ENCODE peak calls at places on chromosome 19, in nine cellular contexts. One of them, this sample, is unnamed.

GRCh38 chr19:38228491-38229439 is 4.7 kb upstream of the DPF1 start:
- DNase-seq in ascending aorta: no peak
- DNase-seq in neural crest cell: peak; percentile 64
- DNase-seq in activated T-cell treated with anti-CD3 and anti-CD28 coated beads, Interleukin-2, amount 50 U/mL, for 72 hours: no peak
- DNase-seq in effector CD4-positive, alpha-beta T cell: no peak
- DNase-seq in activated B cell treated with CpG ODN at 0.5 μM for 24 hours: no peak
- DNase-seq in GM03348: peak; percentile 40
- DNase-seq in CD8-positive, alpha-beta T cell: no peak
- DNase-seq in NK-92 treated with Interleukin-12 subunit alpha and Interleukin-12 subunit beta, amount 100 ng/mL, for 24 hours: no peak
- DNase-seq in this sample: no peak

GRCh38 chr19:54253331-54254194 is 3.5 kb downstream of the LILRB5 start:
- DNase-seq in GM03348: peak; percentile 9
- DNase-seq in activated T-cell treated with anti-CD3 and anti-CD28 coated beads, Interleukin-2, amount 50 U/mL, for 72 hours: no peak
- DNase-seq in effector CD4-positive, alpha-beta T cell: no peak
- DNase-seq in ascending aorta: no peak
- DNase-seq in NK-92 treated with Interleukin-12 subunit alpha and Interleukin-12 subunit beta, amount 100 ng/mL, for 24 hours: no peak
- DNase-seq in activated B cell treated with CpG ODN at 0.5 μM for 24 hours: no peak
- DNase-seq in CD8-positive, alpha-beta T cell: no peak
- DNase-seq in neural crest cell: no peak
- DNase-seq in this sample: no peak

GRCh38 chr19:40689339-40690049 is 957 bp downstream of the NUMBL start:
- DNase-seq in NK-92 treated with Interleukin-12 subunit alpha and Interleukin-12 subunit beta, amount 100 ng/mL, for 24 hours: no peak
- DNase-seq in neural crest cell: no peak
- DNase-seq in GM03348: peak; percentile 47
- DNase-seq in ascending aorta: no peak
- DNase-seq in activated T-cell treated with anti-CD3 and anti-CD28 coated beads, Interleukin-2, amount 50 U/mL, for 72 hours: no peak
- DNase-seq in effector CD4-positive, alpha-beta T cell: no peak
- DNase-seq in CD8-positive, alpha-beta T cell: no peak
- DNase-seq in activated B cell treated with CpG ODN at 0.5 μM for 24 hours: peak; percentile 39
- DNase-seq in this sample: no peak

GRCh38 chr19:30353394-30353793 is 18.8 kb upstream of the ZNF536 start:
- DNase-seq in activated B cell treated with CpG ODN at 0.5 μM for 24 hours: no peak
- DNase-seq in CD8-positive, alpha-beta T cell: no peak
- DNase-seq in GM03348: no peak
- DNase-seq in effector CD4-positive, alpha-beta T cell: no peak
- DNase-seq in activated T-cell treated with anti-CD3 and anti-CD28 coated beads, Interleukin-2, amount 50 U/mL, for 72 hours: no peak
- DNase-seq in NK-92 treated with Interleukin-12 subunit alpha and Interleukin-12 subunit beta, amount 100 ng/mL, for 24 hours: no peak
- DNase-seq in neural crest cell: no peak
- DNase-seq in ascending aorta: no peak
- DNase-seq in this sample: peak; percentile 28

GRCh38 chr19:17598953-17599352 is 43.5 kb downstream of the COLGALT1 start:
- DNase-seq in CD8-positive, alpha-beta T cell: no peak
- DNase-seq in neural crest cell: no peak
- DNase-seq in NK-92 treated with Interleukin-12 subunit alpha and Interleukin-12 subunit beta, amount 100 ng/mL, for 24 hours: no peak
- DNase-seq in ascending aorta: no peak
- DNase-seq in activated B cell treated with CpG ODN at 0.5 μM for 24 hours: no peak
- DNase-seq in activated T-cell treated with anti-CD3 and anti-CD28 coated beads, Interleukin-2, amount 50 U/mL, for 72 hours: no peak
- DNase-seq in effector CD4-positive, alpha-beta T cell: no peak
- DNase-seq in GM03348: no peak
- DNase-seq in this sample: no peak

GRCh38 chr19:3479819-3480215 is 508 bp downstream of the SMIM24 start:
- DNase-seq in CD8-positive, alpha-beta T cell: no peak
- DNase-seq in activated B cell treated with CpG ODN at 0.5 μM for 24 hours: no peak
- DNase-seq in NK-92 treated with Interleukin-12 subunit alpha and Interleukin-12 subunit beta, amount 100 ng/mL, for 24 hours: peak; percentile 14
- DNase-seq in ascending aorta: no peak
- DNase-seq in GM03348: no peak
- DNase-seq in effector CD4-positive, alpha-beta T cell: peak; percentile 23
- DNase-seq in activated T-cell treated with anti-CD3 and anti-CD28 coated beads, Interleukin-2, amount 50 U/mL, for 72 hours: peak; percentile 48
- DNase-seq in neural crest cell: no peak
- DNase-seq in this sample: no peak

GRCh38 chr19:42420055-42420544 is 7.1 kb downstream of the LIPE start:
- DNase-seq in activated T-cell treated with anti-CD3 and anti-CD28 coated beads, Interleukin-2, amount 50 U/mL, for 72 hours: peak; percentile 85
- DNase-seq in GM03348: peak; percentile 59
- DNase-seq in NK-92 treated with Interleukin-12 subunit alpha and Interleukin-12 subunit beta, amount 100 ng/mL, for 24 hours: peak; percentile 59
- DNase-seq in activated B cell treated with CpG ODN at 0.5 μM for 24 hours: peak; percentile 61
- DNase-seq in CD8-positive, alpha-beta T cell: peak; percentile 65
- DNase-seq in ascending aorta: no peak
- DNase-seq in effector CD4-positive, alpha-beta T cell: peak; percentile 74
- DNase-seq in neural crest cell: no peak
- DNase-seq in this sample: no peak

GRCh38 chr19:44765949-44766335 is 11.7 kb upstream of the CBLC start:
- DNase-seq in neural crest cell: no peak
- DNase-seq in activated T-cell treated with anti-CD3 and anti-CD28 coated beads, Interleukin-2, amount 50 U/mL, for 72 hours: no peak
- DNase-seq in ascending aorta: no peak
- DNase-seq in CD8-positive, alpha-beta T cell: no peak
- DNase-seq in activated B cell treated with CpG ODN at 0.5 μM for 24 hours: no peak
- DNase-seq in effector CD4-positive, alpha-beta T cell: no peak
- DNase-seq in GM03348: no peak
- DNase-seq in NK-92 treated with Interleukin-12 subunit alpha and Interleukin-12 subunit beta, amount 100 ng/mL, for 24 hours: no peak
- DNase-seq in this sample: no peak

GRCh38 chr19:18815673-18816072 is 16.1 kb upstream of the UPF1 start:
- DNase-seq in neural crest cell: no peak
- DNase-seq in GM03348: no peak
- DNase-seq in NK-92 treated with Interleukin-12 subunit alpha and Interleukin-12 subunit beta, amount 100 ng/mL, for 24 hours: no peak
- DNase-seq in effector CD4-positive, alpha-beta T cell: no peak
- DNase-seq in CD8-positive, alpha-beta T cell: no peak
- DNase-seq in activated T-cell treated with anti-CD3 and anti-CD28 coated beads, Interleukin-2, amount 50 U/mL, for 72 hours: no peak
- DNase-seq in activated B cell treated with CpG ODN at 0.5 μM for 24 hours: no peak
- DNase-seq in ascending aorta: no peak
- DNase-seq in this sample: no peak

GRCh38 chr19:19823916-19824315 is 2.4 kb upstream of the ZNF506 start:
- DNase-seq in NK-92 treated with Interleukin-12 subunit alpha and Interleukin-12 subunit beta, amount 100 ng/mL, for 24 hours: no peak
- DNase-seq in neural crest cell: no peak
- DNase-seq in effector CD4-positive, alpha-beta T cell: no peak
- DNase-seq in CD8-positive, alpha-beta T cell: no peak
- DNase-seq in activated T-cell treated with anti-CD3 and anti-CD28 coated beads, Interleukin-2, amount 50 U/mL, for 72 hours: peak; percentile 14
- DNase-seq in activated B cell treated with CpG ODN at 0.5 μM for 24 hours: no peak
- DNase-seq in GM03348: no peak
- DNase-seq in ascending aorta: no peak
- DNase-seq in this sample: no peak

GRCh38 chr19:19123386-19123785 is 14.9 kb downstream of the TMEM161A start:
- DNase-seq in neural crest cell: no peak
- DNase-seq in effector CD4-positive, alpha-beta T cell: no peak
- DNase-seq in activated B cell treated with CpG ODN at 0.5 μM for 24 hours: no peak
- DNase-seq in CD8-positive, alpha-beta T cell: no peak
- DNase-seq in activated T-cell treated with anti-CD3 and anti-CD28 coated beads, Interleukin-2, amount 50 U/mL, for 72 hours: no peak
- DNase-seq in GM03348: no peak
- DNase-seq in NK-92 treated with Interleukin-12 subunit alpha and Interleukin-12 subunit beta, amount 100 ng/mL, for 24 hours: no peak
- DNase-seq in ascending aorta: no peak
- DNase-seq in this sample: no peak

GRCh38 chr19:10654610-10655456 is 687 bp downstream of the ILF3 start:
- DNase-seq in ascending aorta: no peak
- DNase-seq in NK-92 treated with Interleukin-12 subunit alpha and Interleukin-12 subunit beta, amount 100 ng/mL, for 24 hours: no peak
- DNase-seq in effector CD4-positive, alpha-beta T cell: peak; percentile 51
- DNase-seq in activated B cell treated with CpG ODN at 0.5 μM for 24 hours: no peak
- DNase-seq in neural crest cell: peak; percentile 71
- DNase-seq in activated T-cell treated with anti-CD3 and anti-CD28 coated beads, Interleukin-2, amount 50 U/mL, for 72 hours: peak; percentile 67
- DNase-seq in CD8-positive, alpha-beta T cell: peak; percentile 30
- DNase-seq in GM03348: peak; percentile 96
- DNase-seq in this sample: no peak

GRCh38 chr19:35249848-35250711 is 1.3 kb downstream of the LSR start:
- DNase-seq in activated B cell treated with CpG ODN at 0.5 μM for 24 hours: no peak
- DNase-seq in neural crest cell: no peak
- DNase-seq in CD8-positive, alpha-beta T cell: no peak
- DNase-seq in effector CD4-positive, alpha-beta T cell: no peak
- DNase-seq in activated T-cell treated with anti-CD3 and anti-CD28 coated beads, Interleukin-2, amount 50 U/mL, for 72 hours: no peak
- DNase-seq in ascending aorta: no peak
- DNase-seq in NK-92 treated with Interleukin-12 subunit alpha and Interleukin-12 subunit beta, amount 100 ng/mL, for 24 hours: no peak
- DNase-seq in GM03348: no peak
- DNase-seq in this sample: no peak

GRCh38 chr19:17797397-17798201 is 2.7 kb downstream of the B3GNT3 start:
- DNase-seq in NK-92 treated with Interleukin-12 subunit alpha and Interleukin-12 subunit beta, amount 100 ng/mL, for 24 hours: no peak
- DNase-seq in effector CD4-positive, alpha-beta T cell: no peak
- DNase-seq in activated B cell treated with CpG ODN at 0.5 μM for 24 hours: no peak
- DNase-seq in activated T-cell treated with anti-CD3 and anti-CD28 coated beads, Interleukin-2, amount 50 U/mL, for 72 hours: peak; percentile 74
- DNase-seq in ascending aorta: no peak
- DNase-seq in GM03348: no peak
- DNase-seq in neural crest cell: no peak
- DNase-seq in CD8-positive, alpha-beta T cell: no peak
- DNase-seq in this sample: no peak

GRCh38 chr19:31304877-31305312 is 44.3 kb downstream of the TSHZ3 start:
- DNase-seq in neural crest cell: no peak
- DNase-seq in activated B cell treated with CpG ODN at 0.5 μM for 24 hours: no peak
- DNase-seq in CD8-positive, alpha-beta T cell: no peak
- DNase-seq in ascending aorta: no peak
- DNase-seq in activated T-cell treated with anti-CD3 and anti-CD28 coated beads, Interleukin-2, amount 50 U/mL, for 72 hours: no peak
- DNase-seq in GM03348: no peak
- DNase-seq in effector CD4-positive, alpha-beta T cell: no peak
- DNase-seq in NK-92 treated with Interleukin-12 subunit alpha and Interleukin-12 subunit beta, amount 100 ng/mL, for 24 hours: no peak
- DNase-seq in this sample: no peak

GRCh38 chr19:44682807-44683206 is 11.5 kb downstream of the CEACAM19 start:
- DNase-seq in effector CD4-positive, alpha-beta T cell: no peak
- DNase-seq in ascending aorta: no peak
- DNase-seq in NK-92 treated with Interleukin-12 subunit alpha and Interleukin-12 subunit beta, amount 100 ng/mL, for 24 hours: no peak
- DNase-seq in activated B cell treated with CpG ODN at 0.5 μM for 24 hours: no peak
- DNase-seq in CD8-positive, alpha-beta T cell: no peak
- DNase-seq in activated T-cell treated with anti-CD3 and anti-CD28 coated beads, Interleukin-2, amount 50 U/mL, for 72 hours: no peak
- DNase-seq in GM03348: no peak
- DNase-seq in neural crest cell: no peak
- DNase-seq in this sample: no peak

GRCh38 chr19:16896098-16896912 is 7.5 kb downstream of the F2RL3 start:
- DNase-seq in neural crest cell: peak; percentile 14
- DNase-seq in effector CD4-positive, alpha-beta T cell: no peak
- DNase-seq in NK-92 treated with Interleukin-12 subunit alpha and Interleukin-12 subunit beta, amount 100 ng/mL, for 24 hours: no peak
- DNase-seq in activated B cell treated with CpG ODN at 0.5 μM for 24 hours: peak; percentile 32
- DNase-seq in CD8-positive, alpha-beta T cell: no peak
- DNase-seq in GM03348: peak; percentile 26
- DNase-seq in ascending aorta: no peak
- DNase-seq in activated T-cell treated with anti-CD3 and anti-CD28 coated beads, Interleukin-2, amount 50 U/mL, for 72 hours: peak; percentile 12
- DNase-seq in this sample: no peak

GRCh38 chr19:48419158-48419920 is 25.9 kb downstream of the GRIN2D start:
- DNase-seq in NK-92 treated with Interleukin-12 subunit alpha and Interleukin-12 subunit beta, amount 100 ng/mL, for 24 hours: peak; percentile 71
- DNase-seq in CD8-positive, alpha-beta T cell: peak; percentile 45
- DNase-seq in neural crest cell: peak; percentile 50
- DNase-seq in activated B cell treated with CpG ODN at 0.5 μM for 24 hours: peak; percentile 61
- DNase-seq in GM03348: peak; percentile 58
- DNase-seq in effector CD4-positive, alpha-beta T cell: peak; percentile 62
- DNase-seq in activated T-cell treated with anti-CD3 and anti-CD28 coated beads, Interleukin-2, amount 50 U/mL, for 72 hours: peak; percentile 89
- DNase-seq in ascending aorta: no peak
- DNase-seq in this sample: no peak

GRCh38 chr19:11375143-11375948 is 880 bp downstream of the SWSAP1 start:
- DNase-seq in neural crest cell: no peak
- DNase-seq in GM03348: no peak
- DNase-seq in effector CD4-positive, alpha-beta T cell: peak; percentile 65
- DNase-seq in NK-92 treated with Interleukin-12 subunit alpha and Interleukin-12 subunit beta, amount 100 ng/mL, for 24 hours: peak; percentile 63
- DNase-seq in activated B cell treated with CpG ODN at 0.5 μM for 24 hours: peak; percentile 46
- DNase-seq in ascending aorta: no peak
- DNase-seq in activated T-cell treated with anti-CD3 and anti-CD28 coated beads, Interleukin-2, amount 50 U/mL, for 72 hours: peak; percentile 84
- DNase-seq in CD8-positive, alpha-beta T cell: peak; percentile 66
- DNase-seq in this sample: no peak

GRCh38 chr19:33401683-33402420 is 28.3 kb downstream of the CEBPG start:
- DNase-seq in activated T-cell treated with anti-CD3 and anti-CD28 coated beads, Interleukin-2, amount 50 U/mL, for 72 hours: no peak
- DNase-seq in ascending aorta: no peak
- DNase-seq in GM03348: no peak
- DNase-seq in NK-92 treated with Interleukin-12 subunit alpha and Interleukin-12 subunit beta, amount 100 ng/mL, for 24 hours: no peak
- DNase-seq in neural crest cell: no peak
- DNase-seq in activated B cell treated with CpG ODN at 0.5 μM for 24 hours: no peak
- DNase-seq in effector CD4-positive, alpha-beta T cell: no peak
- DNase-seq in CD8-positive, alpha-beta T cell: no peak
- DNase-seq in this sample: peak; percentile 36

GRCh38 chr19:18219911-18220631 is 6.2 kb downstream of the PDE4C start:
- DNase-seq in activated B cell treated with CpG ODN at 0.5 μM for 24 hours: no peak
- DNase-seq in neural crest cell: no peak
- DNase-seq in ascending aorta: no peak
- DNase-seq in CD8-positive, alpha-beta T cell: no peak
- DNase-seq in NK-92 treated with Interleukin-12 subunit alpha and Interleukin-12 subunit beta, amount 100 ng/mL, for 24 hours: no peak
- DNase-seq in effector CD4-positive, alpha-beta T cell: no peak
- DNase-seq in GM03348: no peak
- DNase-seq in activated T-cell treated with anti-CD3 and anti-CD28 coated beads, Interleukin-2, amount 50 U/mL, for 72 hours: no peak
- DNase-seq in this sample: no peak

This sample was measured in breast epithelium.